ENCODE peak calls at places on chromosomes 2 and 18, in ten cellular contexts. One of them, this sample, is unnamed.

GRCh38 chr2:8644605-8645175 is 37.2 kb upstream of the ID2 start:
- DNase-seq in NB4: peak; percentile 96
- DNase-seq in foreskin fibroblast: no peak
- DNase-seq in choroid plexus epithelial cell: peak; percentile 28
- DNase-seq in GM12878: no peak
- DNase-seq in adrenal gland: no peak
- DNase-seq in heart left ventricle: no peak
- DNase-seq in IMR-90: no peak
- DNase-seq in gastrocnemius medialis: no peak
- DNase-seq in body of pancreas: peak; percentile 53
- DNase-seq in this sample: no peak

GRCh38 chr2:27860111-27860510 is 30.1 kb downstream of the RBKS start:
- DNase-seq in NB4: peak; percentile 35
- DNase-seq in foreskin fibroblast: peak; percentile 83
- DNase-seq in choroid plexus epithelial cell: peak; percentile 88
- DNase-seq in GM12878: no peak
- DNase-seq in adrenal gland: no peak
- DNase-seq in heart left ventricle: no peak
- DNase-seq in IMR-90: peak; percentile 90
- DNase-seq in gastrocnemius medialis: no peak
- DNase-seq in body of pancreas: no peak
- DNase-seq in this sample: no peak

GRCh38 chr18:32552421-32553030 is 81.8 kb upstream of the GAREM1 start:
- DNase-seq in NB4: peak; percentile 64
- DNase-seq in foreskin fibroblast: peak; percentile 70
- DNase-seq in choroid plexus epithelial cell: peak; percentile 90
- DNase-seq in GM12878: no peak
- DNase-seq in adrenal gland: peak; percentile 81
- DNase-seq in heart left ventricle: peak; percentile 36
- DNase-seq in IMR-90: peak; percentile 69
- DNase-seq in gastrocnemius medialis: peak; percentile 39
- DNase-seq in body of pancreas: peak; percentile 84
- DNase-seq in this sample: peak; percentile 24

GRCh38 chr18:55289048-55289447 is 298.9 kb downstream of the TCF4 start:
- DNase-seq in NB4: no peak
- DNase-seq in foreskin fibroblast: no peak
- DNase-seq in choroid plexus epithelial cell: no peak
- DNase-seq in GM12878: no peak
- DNase-seq in adrenal gland: no peak
- DNase-seq in heart left ventricle: no peak
- DNase-seq in IMR-90: no peak
- DNase-seq in gastrocnemius medialis: no peak
- DNase-seq in body of pancreas: no peak
- DNase-seq in this sample: no peak

GRCh38 chr18:13470555-13471494 is 252.3 kb downstream of the LDLRAD4 start:
- DNase-seq in NB4: no peak
- DNase-seq in foreskin fibroblast: no peak
- DNase-seq in choroid plexus epithelial cell: no peak
- DNase-seq in GM12878: no peak
- DNase-seq in adrenal gland: no peak
- DNase-seq in heart left ventricle: no peak
- DNase-seq in IMR-90: no peak
- DNase-seq in gastrocnemius medialis: no peak
- DNase-seq in body of pancreas: no peak
- DNase-seq in this sample: no peak

GRCh38 chr2:85132392-85132791 is 800 bp upstream of the TCF7L1 start:
- DNase-seq in NB4: no peak
- DNase-seq in foreskin fibroblast: no peak
- DNase-seq in choroid plexus epithelial cell: no peak
- DNase-seq in GM12878: no peak
- DNase-seq in adrenal gland: no peak
- DNase-seq in heart left ventricle: no peak
- DNase-seq in IMR-90: peak; percentile 39
- DNase-seq in gastrocnemius medialis: no peak
- DNase-seq in body of pancreas: peak; percentile 30
- DNase-seq in this sample: no peak

GRCh38 chr2:238281826-238282480 is 6.5 kb downstream of the PER2 start:
- DNase-seq in NB4: peak; percentile 25
- DNase-seq in foreskin fibroblast: no peak
- DNase-seq in choroid plexus epithelial cell: no peak
- DNase-seq in GM12878: no peak
- DNase-seq in adrenal gland: no peak
- DNase-seq in heart left ventricle: no peak
- DNase-seq in IMR-90: no peak
- DNase-seq in gastrocnemius medialis: no peak
- DNase-seq in body of pancreas: no peak
- DNase-seq in this sample: no peak

GRCh38 chr2:20523053-20523452 is 76.2 kb downstream of the RHOB start:
- DNase-seq in NB4: no peak
- DNase-seq in foreskin fibroblast: no peak
- DNase-seq in choroid plexus epithelial cell: no peak
- DNase-seq in GM12878: no peak
- DNase-seq in adrenal gland: no peak
- DNase-seq in heart left ventricle: no peak
- DNase-seq in IMR-90: no peak
- DNase-seq in gastrocnemius medialis: no peak
- DNase-seq in body of pancreas: no peak
- DNase-seq in this sample: no peak

GRCh38 chr2:241565413-241565812 is 6.9 kb downstream of the BOK start:
- DNase-seq in NB4: no peak
- DNase-seq in foreskin fibroblast: no peak
- DNase-seq in choroid plexus epithelial cell: no peak
- DNase-seq in GM12878: no peak
- DNase-seq in adrenal gland: no peak
- DNase-seq in heart left ventricle: no peak
- DNase-seq in IMR-90: no peak
- DNase-seq in gastrocnemius medialis: no peak
- DNase-seq in body of pancreas: no peak
- DNase-seq in this sample: no peak
- H3K4me3 ChIP-seq in NB4: no peak overlapping the region
- H3K4me3 ChIP-seq in foreskin fibroblast: no peak overlapping the region
- H3K4me3 ChIP-seq in choroid plexus epithelial cell: no peak overlapping the region
- H3K4me3 ChIP-seq in GM12878: no peak overlapping the region
- H3K4me3 ChIP-seq in adrenal gland: no peak overlapping the region
- H3K4me3 ChIP-seq in heart left ventricle: no peak overlapping the region
- H3K4me3 ChIP-seq in IMR-90: no peak overlapping the region
- H3K4me3 ChIP-seq in gastrocnemius medialis: no peak overlapping the region
- H3K4me3 ChIP-seq in body of pancreas: no peak overlapping the region
- H3K4me3 ChIP-seq in this sample: no peak overlapping the region

DNA sequence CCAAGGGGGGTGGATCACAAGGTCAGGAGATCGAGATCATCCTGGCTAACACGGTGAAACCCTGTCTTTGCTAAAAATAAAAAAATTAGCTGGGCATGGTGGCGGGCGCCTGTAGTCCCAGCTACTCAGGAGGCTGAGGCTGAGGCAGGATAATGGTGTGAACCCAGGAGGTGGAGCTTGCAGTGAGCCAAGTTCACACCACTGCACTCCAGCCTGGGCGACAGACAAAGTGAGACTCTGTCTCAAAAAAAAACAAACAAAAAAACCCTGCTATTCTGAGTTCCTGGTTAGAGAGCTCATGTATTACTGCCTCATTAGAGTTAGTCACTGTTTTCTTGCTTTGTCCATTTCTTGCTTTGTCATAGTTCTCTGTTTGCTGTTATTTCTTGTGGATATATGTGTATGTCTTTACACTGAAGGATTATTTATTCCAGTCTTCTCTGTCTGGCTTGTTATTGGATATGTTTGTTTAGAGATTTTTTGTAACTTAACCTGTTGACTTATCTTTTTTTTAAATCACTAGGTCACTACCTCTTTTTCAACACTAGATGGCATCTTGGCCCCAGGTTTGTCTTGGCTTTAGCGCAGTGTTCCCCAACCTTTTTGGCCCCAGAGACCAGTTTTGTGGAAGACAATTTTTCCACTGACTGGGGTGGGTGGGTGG is 17.0 kb downstream of the TTLL4 start:
- DNase-seq in NB4: peak; percentile 66
- DNase-seq in foreskin fibroblast: peak; percentile 63
- DNase-seq in choroid plexus epithelial cell: peak; percentile 62
- DNase-seq in GM12878: no peak
- DNase-seq in adrenal gland: no peak
- DNase-seq in heart left ventricle: no peak
- DNase-seq in IMR-90: peak; percentile 34
- DNase-seq in gastrocnemius medialis: no peak
- DNase-seq in body of pancreas: no peak
- DNase-seq in this sample: no peak
- TF ChIP-seq CTCF in NB4: peak; percentile 42
- TF ChIP-seq CTCF in foreskin fibroblast: peak; percentile 21
- TF ChIP-seq CTCF in choroid plexus epithelial cell: peak; percentile 64
- TF ChIP-seq CTCF in GM12878: peak; percentile 26
- TF ChIP-seq CTCF in adrenal gland: peak; percentile 22
- TF ChIP-seq CTCF in heart left ventricle: peak; percentile 11
- TF ChIP-seq CTCF in IMR-90: peak; percentile 59
- TF ChIP-seq CTCF in gastrocnemius medialis: peak; percentile 39
- TF ChIP-seq CTCF in body of pancreas: peak; percentile 16
- TF ChIP-seq CTCF in this sample: peak; percentile 24

GRCh38 chr2:25312958-25313710 is 28.6 kb downstream of the DNMT3A start:
- DNase-seq in NB4: no peak
- DNase-seq in foreskin fibroblast: no peak
- DNase-seq in choroid plexus epithelial cell: no peak
- DNase-seq in GM12878: no peak
- DNase-seq in adrenal gland: no peak
- DNase-seq in heart left ventricle: no peak
- DNase-seq in IMR-90: no peak
- DNase-seq in gastrocnemius medialis: no peak
- DNase-seq in body of pancreas: no peak
- DNase-seq in this sample: no peak

GRCh38 chr2:25310690-25310964 is 31.1 kb downstream of the DNMT3A start:
- DNase-seq in NB4: no peak
- DNase-seq in foreskin fibroblast: no peak
- DNase-seq in choroid plexus epithelial cell: no peak
- DNase-seq in GM12878: no peak
- DNase-seq in adrenal gland: no peak
- DNase-seq in heart left ventricle: no peak
- DNase-seq in IMR-90: no peak
- DNase-seq in gastrocnemius medialis: no peak
- DNase-seq in body of pancreas: no peak
- DNase-seq in this sample: no peak

GRCh38 chr2:25309402-25309801 is 32.3 kb downstream of the DNMT3A start:
- DNase-seq in NB4: peak; percentile 84
- DNase-seq in foreskin fibroblast: peak; percentile 73
- DNase-seq in choroid plexus epithelial cell: peak; percentile 80
- DNase-seq in GM12878: no peak
- DNase-seq in adrenal gland: peak; percentile 66
- DNase-seq in heart left ventricle: peak; percentile 56
- DNase-seq in IMR-90: peak; percentile 50
- DNase-seq in gastrocnemius medialis: no peak
- DNase-seq in body of pancreas: peak; percentile 61
- DNase-seq in this sample: no peak

GRCh38 chr2:25311866-25312575 is 29.7 kb downstream of the DNMT3A start:
- DNase-seq in NB4: no peak
- DNase-seq in foreskin fibroblast: no peak
- DNase-seq in choroid plexus epithelial cell: no peak
- DNase-seq in GM12878: no peak
- DNase-seq in adrenal gland: peak; percentile 70
- DNase-seq in heart left ventricle: no peak
- DNase-seq in IMR-90: no peak
- DNase-seq in gastrocnemius medialis: peak; percentile 49
- DNase-seq in body of pancreas: peak; percentile 85
- DNase-seq in this sample: no peak

DNA sequence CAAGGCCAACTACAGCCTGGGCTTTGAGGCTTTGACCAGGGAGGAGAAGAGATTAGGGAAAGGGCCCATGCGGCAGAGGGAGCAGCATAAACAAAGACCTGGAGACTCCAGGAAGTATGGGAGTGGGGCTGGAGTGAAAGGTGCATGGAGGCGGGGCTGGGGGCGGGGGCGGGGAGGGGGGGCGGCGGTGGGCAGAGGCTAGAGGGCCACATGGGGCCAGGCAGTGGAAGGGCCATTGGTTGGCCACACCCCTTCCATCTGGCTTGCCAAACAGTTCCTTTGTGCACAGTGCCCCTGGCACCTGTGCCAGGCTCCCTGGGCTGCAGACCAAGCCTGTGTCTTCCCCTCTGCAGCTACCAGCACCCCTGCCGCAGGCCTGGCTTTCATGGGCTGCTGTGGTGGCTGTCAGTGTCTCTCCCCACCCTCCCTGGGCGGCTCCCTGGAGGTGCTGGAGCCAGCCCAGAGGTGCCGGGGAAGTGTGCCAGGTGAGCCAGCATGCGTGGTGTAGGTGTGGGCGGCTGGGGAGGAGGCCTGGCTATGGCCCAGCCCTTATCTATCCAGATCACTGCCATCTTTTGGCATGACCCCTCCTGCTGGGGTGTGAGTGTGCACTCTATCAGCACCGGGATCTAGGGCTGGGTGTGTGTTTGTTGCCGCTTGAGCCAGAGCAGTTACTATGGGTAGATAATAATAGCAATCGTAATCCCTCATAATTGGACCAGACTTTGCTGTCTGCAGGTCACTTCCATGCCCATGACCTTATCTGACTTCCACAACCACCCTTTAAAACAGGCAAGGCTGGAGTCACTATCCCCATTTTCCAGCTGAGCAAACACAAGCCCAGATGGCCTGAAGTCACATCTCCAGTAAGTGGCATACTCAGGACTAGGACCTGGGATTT is 30.5 kb downstream of the DNMT3A start:
- DNase-seq in NB4: no peak
- DNase-seq in foreskin fibroblast: no peak
- DNase-seq in choroid plexus epithelial cell: no peak
- DNase-seq in GM12878: no peak
- DNase-seq in adrenal gland: peak; percentile 69
- DNase-seq in heart left ventricle: peak; percentile 69
- DNase-seq in IMR-90: no peak
- DNase-seq in gastrocnemius medialis: no peak
- DNase-seq in body of pancreas: peak; percentile 91
- DNase-seq in this sample: no peak
- H3K4me3 ChIP-seq in NB4: no peak overlapping the region
- H3K4me3 ChIP-seq in foreskin fibroblast: no peak overlapping the region
- H3K4me3 ChIP-seq in choroid plexus epithelial cell: no peak overlapping the region
- H3K4me3 ChIP-seq in GM12878: no peak overlapping the region
- H3K4me3 ChIP-seq in adrenal gland: no peak overlapping the region
- H3K4me3 ChIP-seq in heart left ventricle: no peak overlapping the region
- H3K4me3 ChIP-seq in IMR-90: no peak overlapping the region
- H3K4me3 ChIP-seq in gastrocnemius medialis: no peak overlapping the region
- H3K4me3 ChIP-seq in body of pancreas: no peak overlapping the region
- H3K4me3 ChIP-seq in this sample: no peak overlapping the region

DNA sequence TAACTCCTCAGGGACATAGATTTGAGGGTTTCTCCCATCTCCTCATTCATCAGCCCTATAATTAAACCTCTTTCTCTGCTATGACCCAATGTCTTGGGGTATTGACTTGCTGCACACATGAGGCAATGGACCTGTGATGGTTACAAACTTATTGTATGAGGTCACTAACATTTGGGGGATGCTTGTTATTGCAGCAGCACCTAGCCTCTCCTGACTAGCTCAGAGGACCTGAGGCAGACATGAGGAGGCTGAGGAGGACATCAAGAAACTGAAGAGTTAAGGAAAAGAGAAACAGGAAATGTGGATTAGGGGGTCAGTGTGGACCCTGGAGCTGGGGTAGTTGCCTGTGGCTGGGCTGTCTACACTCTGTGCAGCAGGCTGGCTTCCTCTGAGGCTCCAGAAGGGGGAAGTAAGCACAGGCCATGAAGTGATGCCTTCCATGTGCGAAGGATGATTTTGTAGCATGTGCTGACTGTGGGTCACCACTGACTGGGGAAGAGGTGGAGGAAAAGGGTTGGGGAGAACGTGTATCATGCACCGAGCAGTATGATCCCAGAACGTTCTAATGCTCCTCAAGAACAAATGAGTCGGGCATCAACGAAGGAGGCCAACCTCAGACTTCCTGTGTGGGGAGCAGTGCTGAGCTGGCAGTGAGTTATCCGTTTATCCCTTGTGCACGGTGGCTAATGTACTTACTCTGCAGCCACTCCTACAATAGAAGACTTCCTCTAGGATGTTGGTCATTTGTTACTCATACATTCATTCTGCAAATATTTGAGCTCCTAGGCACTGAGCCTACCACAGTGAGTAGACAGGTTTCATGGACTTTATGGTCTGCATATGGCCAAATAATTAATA is 42.1 kb upstream of the RFX8 start:
- DNase-seq in NB4: peak; percentile 98
- DNase-seq in foreskin fibroblast: peak; percentile 98
- DNase-seq in choroid plexus epithelial cell: peak; percentile 76
- DNase-seq in GM12878: no peak
- DNase-seq in adrenal gland: no peak
- DNase-seq in heart left ventricle: no peak
- DNase-seq in IMR-90: peak; percentile 94
- DNase-seq in gastrocnemius medialis: no peak
- DNase-seq in body of pancreas: no peak
- DNase-seq in this sample: peak; percentile 87
- TF ChIP-seq CTCF in NB4: no peak
- TF ChIP-seq CTCF in foreskin fibroblast: no peak
- TF ChIP-seq CTCF in choroid plexus epithelial cell: no peak
- TF ChIP-seq CTCF in GM12878: no peak
- TF ChIP-seq CTCF in adrenal gland: no peak
- TF ChIP-seq CTCF in heart left ventricle: no peak
- TF ChIP-seq CTCF in IMR-90: no peak
- TF ChIP-seq CTCF in gastrocnemius medialis: no peak
- TF ChIP-seq CTCF in body of pancreas: no peak
- TF ChIP-seq CTCF in this sample: no peak